ENCODE peak calls at places on chromosome 15, in nine cellular contexts. J, L, E, X, C, F, H, V and B are unnamed samples.
A peak's percentile ranks its signal among the peaks of the same experiment; 100 is the strongest.

GRCh38 chr15:59251001-59251845 is 44.6 kb downstream of the LDHAL6B start:
- DNase-seq in J (no peak), E (no peak), L (peak; percentile 68), C (no peak), X (no peak), V (no peak), F (no peak), H (no peak), B (no peak)

GRCh38 chr15:52735231-52736089 is 54.7 kb downstream of the ONECUT1 start:
- DNase-seq in E (peak; percentile 76), F (peak; percentile 22), J (peak; percentile 67), H (no peak), L (peak; percentile 63), V (peak; percentile 64), X (peak; percentile 22), C (peak; percentile 66), B (peak; percentile 85)

GRCh38 chr15:67829647-67830504 is 4.6 kb downstream of the SKOR1 start:
- DNase-seq in L (no peak), J (no peak), H (no peak), E (peak; percentile 72), V (no peak), F (no peak), C (no peak), X (no peak), B (peak; percentile 41)

GRCh38 chr15:96462768-96463167 is 132.3 kb downstream of the NR2F2 start:
- DNase-seq in V (no peak), X (no peak), C (peak; percentile 1), J (peak; percentile 1), F (no peak), L (no peak), E (no peak), H (no peak), B (no peak)

GRCh38 chr15:85063088-85063487 is 81.4 kb downstream of the PDE8A start:
- DNase-seq in E (no peak), J (no peak), V (no peak), L (no peak), F (no peak), X (no peak), C (peak; percentile 5), H (no peak), B (no peak)

GRCh38 chr15:38217788-38218609 is 34.6 kb upstream of the SPRED1 start:
- DNase-seq in H (no peak), X (no peak), J (no peak), F (no peak), V (no peak), E (no peak), L (no peak), C (peak; percentile 5), B (no peak)

GRCh38 chr15:40006646-40007045 is 32.3 kb downstream of the SRP14 start:
- DNase-seq in E (no peak), H (no peak), X (no peak), J (peak; percentile 71), C (peak; percentile 70), V (no peak), F (no peak), L (no peak), B (no peak)

GRCh38 chr15:59941612-59942011 is 62.5 kb upstream of the FOXB1 start:
- DNase-seq in J (no peak), V (no peak), C (no peak), F (no peak), L (no peak), H (no peak), X (no peak), E (no peak), B (peak; percentile 61)

GRCh38 chr15:29938701-29939340 is 116.6 kb upstream of the TJP1 start:
- DNase-seq in C (no peak), J (no peak), H (no peak), X (no peak), F (no peak), L (no peak), V (no peak), E (no peak), B (peak; percentile 13)

GRCh38 chr15:49255966-49256759 is 86.1 kb downstream of the GALK2 start:
- DNase-seq in J (no peak), E (no peak), H (no peak), L (no peak), F (no peak), X (no peak), V (no peak), C (no peak), B (no peak)

GRCh38 chr15:65058394-65059368 is 9.1 kb downstream of the RASL12 start:
- DNase-seq in E (peak; percentile 14), L (no peak), H (no peak), J (no peak), C (no peak), F (no peak), X (no peak), V (no peak), B (no peak)

GRCh38 chr15:43769584-43770228 is 7.1 kb downstream of the ELL3 start:
- DNase-seq in H (peak; percentile 59), L (no peak), E (peak; percentile 73), V (peak; percentile 78), C (peak; percentile 65), X (no peak), F (no peak), J (peak; percentile 49), B (peak; percentile 69)

GRCh38 chr15:84781505-84781904 is 33.1 kb downstream of the ZNF592 start:
- DNase-seq in H (no peak), E (no peak), J (no peak), V (no peak), C (peak; percentile 64), X (no peak), F (no peak), L (no peak), B (no peak)

GRCh38 chr15:99433026-99433756 is 132.6 kb upstream of the MEF2A start:
- DNase-seq in H (peak; percentile 70), L (peak; percentile 33), J (no peak), F (no peak), E (peak; percentile 59), C (no peak), V (no peak), X (no peak), B (no peak)

GRCh38 chr15:25710184-25710583 is 152.9 kb downstream of the ATP10A start:
- DNase-seq in C (peak; percentile 13), V (peak; percentile 81), L (no peak), X (peak; percentile 21), H (peak; percentile 54), J (no peak), E (peak; percentile 94), F (no peak), B (peak; percentile 81)

GRCh38 chr15:78949461-78949860 is 4.6 kb upstream of the CTSH start:
- DNase-seq in H (no peak), J (no peak), E (no peak), X (no peak), F (no peak), V (no peak), L (no peak), C (no peak), B (no peak)

GRCh38 chr15:49507261-49507660 is 84.2 kb downstream of the FGF7 start:
- DNase-seq in C (no peak), E (no peak), L (no peak), H (no peak), J (no peak), F (no peak), X (no peak), V (no peak), B (no peak)

GRCh38 chr15:42457445-42458442 is 33.2 kb downstream of the ZNF106 start:
- DNase-seq in J (peak; percentile 92), V (peak; percentile 80), F (no peak), H (peak; percentile 77), L (peak; percentile 30), C (peak; percentile 95), X (no peak), E (peak; percentile 70), B (peak; percentile 95)

GRCh38 chr15:79171320-79172031 is 80.9 kb upstream of the RASGRF1 start:
- DNase-seq in X (no peak), H (no peak), J (no peak), L (no peak), E (peak; percentile 3), C (no peak), F (no peak), V (no peak), B (no peak)

GRCh38 chr15:39788800-39789565 is 6.3 kb upstream of the FSIP1 start:
- DNase-seq in C (peak; percentile 63), X (no peak), L (no peak), F (no peak), J (peak; percentile 70), E (no peak), V (no peak), H (no peak), B (no peak)

GRCh38 chr15:81863157-81863556 is 182.7 kb downstream of the MEX3B start:
- DNase-seq in C (no peak), L (no peak), J (peak; percentile 34), V (no peak), H (no peak), X (no peak), F (no peak), E (no peak), B (no peak)

GRCh38 chr15:92810418-92811138 is 89.5 kb upstream of the CHD2 start:
- DNase-seq in L (no peak), E (peak; percentile 42), C (peak; percentile 55), V (no peak), H (peak; percentile 78), F (no peak), J (peak; percentile 67), X (no peak), B (peak; percentile 77)

GRCh38 chr15:93066103-93066725 is 22.8 kb downstream of the RGMA start:
- DNase-seq in V (no peak), X (no peak), F (no peak), J (no peak), C (no peak), L (no peak), H (no peak), E (peak; percentile 62), B (no peak)

GRCh38 chr15:79978260-79978659 is 7.3 kb upstream of the BCL2A1 start:
- DNase-seq in X (no peak), C (no peak), V (no peak), H (no peak), E (no peak), J (no peak), L (no peak), F (no peak), B (no peak)

GRCh38 chr15:33737687-33738606 is 230.3 kb upstream of the CHRM5 start:
- DNase-seq in X (no peak), E (peak; percentile 69), J (peak; percentile 20), V (peak; percentile 78), C (peak; percentile 13), L (no peak), H (no peak), F (peak; percentile 50), B (peak; percentile 74)

GRCh38 chr15:43977072-43977884 is 150.5 kb downstream of the WDR76 start:
- DNase-seq in C (no peak), F (no peak), L (peak; percentile 35), V (no peak), X (no peak), J (no peak), H (no peak), E (peak; percentile 31), B (no peak)

GRCh38 chr15:64048766-64049165 is 2.5 kb upstream of the DAPK2 start:
- DNase-seq in H (no peak), F (no peak), E (no peak), C (no peak), X (no peak), J (no peak), V (no peak), L (no peak), B (no peak)

GRCh38 chr15:60162911-60163310 is 158.8 kb downstream of the FOXB1 start:
- DNase-seq in X (no peak), H (no peak), J (no peak), E (no peak), L (no peak), V (no peak), F (no peak), C (no peak), B (no peak)

GRCh38 chr15:69760263-69760855 is 307.7 kb downstream of the RPLP1 start:
- DNase-seq in X (no peak), V (no peak), L (no peak), F (no peak), H (no peak), C (peak; percentile 70), J (peak; percentile 2), E (no peak), B (no peak)

GRCh38 chr15:26087881-26088280 is 224.8 kb upstream of the ATP10A start:
- DNase-seq in V (no peak), J (peak; percentile 63), C (peak; percentile 28), X (no peak), H (no peak), E (no peak), F (no peak), L (no peak), B (no peak)

GRCh38 chr15:26555898-26556297 is 217.0 kb downstream of the GABRB3 start:
- DNase-seq in F (no peak), J (no peak), L (no peak), H (no peak), X (no peak), V (no peak), C (no peak), E (no peak), B (no peak)